ENCODE peak calls at places on chromosome 5, in six cellular contexts. X is left ventricle myocardium superior, Y is EH, K is ascending aorta, H is epithelial cell of esophagus, Z is adipocyte. A is an unnamed sample.

GRCh38 chr5:120901199-120901598 is 437.1 kb downstream of the PRR16 start:
- DNase-seq in X (no peak), Y (peak; percentile 1), K (no peak), H (peak; percentile 68), Z (peak; percentile 2), A (no peak)

GRCh38 chr5:159786901-159787691 is 129.2 kb upstream of the ADRA1B start:
- DNase-seq in X (peak; percentile 82), Y (peak; percentile 88), K (peak; percentile 90), H (no peak), Z (peak; percentile 96), A (no peak)

GRCh38 chr5:78113689-78114088 is 180.8 kb downstream of the AP3B1 start:
- DNase-seq in X (no peak), Y (no peak), K (no peak), H (no peak), Z (no peak), A (no peak)

GRCh38 chr5:142769251-142769792 is 855 bp upstream of the ARHGAP26 start:
- DNase-seq in X (no peak), Y (no peak), K (no peak), H (no peak), Z (no peak), A (no peak)

GRCh38 chr5:61020415-61020814 is 75.4 kb downstream of the NDUFAF2 start:
- DNase-seq in X (peak; percentile 37), Y (peak; percentile 32), K (no peak), H (peak; percentile 34), Z (no peak), A (no peak)

GRCh38 chr5:133245191-133246052 is 193.6 kb downstream of the HSPA4 start:
- DNase-seq in X (no peak), Y (peak; percentile 84), K (no peak), H (peak; percentile 99), Z (peak; percentile 44), A (peak; percentile 88)

GRCh38 chr5:166505546-166505945 is 1785.9 kb upstream of the WWC1 start:
- DNase-seq in X (no peak), Y (no peak), K (no peak), H (no peak), Z (no peak), A (no peak)

GRCh38 chr5:101429241-101429640 is 526.2 kb upstream of the ST8SIA4 start:
- DNase-seq in X (no peak), Y (peak; percentile 49), K (no peak), H (no peak), Z (peak; percentile 69), A (no peak)

GRCh38 chr5:66829826-66830225 is 233.6 kb downstream of the MAST4 start:
- DNase-seq in X (no peak), Y (no peak), K (no peak), H (peak; percentile 86), Z (peak; percentile 52), A (no peak)

GRCh38 chr5:125551246-125551645 is 804.8 kb upstream of the ZNF608 start:
- DNase-seq in X (no peak), Y (no peak), K (no peak), H (no peak), Z (peak; percentile 37), A (no peak)

GRCh38 chr5:16453609-16454008 is 12.0 kb downstream of the ZNF622 start:
- DNase-seq in X (no peak), Y (no peak), K (no peak), H (no peak), Z (no peak), A (no peak)

GRCh38 chr5:35345222-35345621 is 114.9 kb upstream of the PRLR start:
- DNase-seq in X (no peak), Y (peak; percentile 2), K (no peak), H (no peak), Z (no peak), A (no peak)

GRCh38 chr5:91690921-91691320 is 307.8 kb upstream of the ARRDC3 start:
- DNase-seq in X (no peak), Y (no peak), K (no peak), H (no peak), Z (peak; percentile 4), A (no peak)

GRCh38 chr5:169350759-169351240 is 49.9 kb upstream of the SLIT3 start:
- DNase-seq in X (peak; percentile 39), Y (peak; percentile 100), K (peak; percentile 82), H (peak; percentile 99), Z (peak; percentile 99), A (peak; percentile 99)

GRCh38 chr5:93058309-93058708 is 522.7 kb downstream of the NR2F1-AS1 start:
- DNase-seq in X (no peak), Y (peak; percentile 93), K (no peak), H (no peak), Z (peak; percentile 85), A (peak; percentile 70)

GRCh38 chr5:79561525-79561893 is 47.6 kb upstream of the HOMER1 start:
- DNase-seq in X (no peak), Y (no peak), K (no peak), H (no peak), Z (no peak), A (no peak)

GRCh38 chr5:136811551-136811950 is 446.2 kb upstream of the TRPC7 start:
- DNase-seq in X (no peak), Y (peak; percentile 96), K (no peak), H (peak; percentile 90), Z (peak; percentile 76), A (peak; percentile 87)

GRCh38 chr5:106739127-106739526 is 931.6 kb downstream of the EFNA5 start:
- DNase-seq in X (no peak), Y (no peak), K (no peak), H (no peak), Z (no peak), A (no peak)

GRCh38 chr5:16726538-16726946 is 109.7 kb upstream of the RETREG1 start:
- DNase-seq in X (no peak), Y (peak; percentile 34), K (no peak), H (no peak), Z (no peak), A (no peak)

GRCh38 chr5:60842859-60843692 is 993 bp downstream of the ELOVL7 start:
- DNase-seq in X (no peak), Y (peak; percentile 21), K (no peak), H (peak; percentile 54), Z (peak; percentile 20), A (no peak)

GRCh38 chr5:115583474-115583873 is 18.8 kb downstream of the TICAM2 start:
- DNase-seq in X (no peak), Y (peak; percentile 99), K (no peak), H (no peak), Z (peak; percentile 65), A (peak; percentile 88)

GRCh38 chr5:168991311-168991710 is 309.6 kb downstream of the SLIT3 start:
- DNase-seq in X (no peak), Y (no peak), K (no peak), H (no peak), Z (no peak), A (no peak)

GRCh38 chr5:134026521-134027202 is 21.9 kb upstream of the VDAC1 start:
- DNase-seq in X (peak; percentile 52), Y (peak; percentile 67), K (no peak), H (peak; percentile 89), Z (peak; percentile 27), A (peak; percentile 44)

GRCh38 chr5:1723957-1724821 is 75.4 kb downstream of the MRPL36 start:
- DNase-seq in X (no peak), Y (no peak), K (no peak), H (no peak), Z (no peak), A (no peak)

GRCh38 chr5:175867587-175868347 is 3.6 kb upstream of the CPLX2 start:
- DNase-seq in X (no peak), Y (no peak), K (no peak), H (no peak), Z (no peak), A (peak; percentile 2)

GRCh38 chr5:134086943-134087305 is 27.6 kb upstream of the TCF7 start:
- DNase-seq in X (no peak), Y (no peak), K (no peak), H (no peak), Z (no peak), A (no peak)

GRCh38 chr5:164504141-164504772 is 998.8 kb downstream of the MAT2B start:
- DNase-seq in X (no peak), Y (peak; percentile 49), K (no peak), H (peak; percentile 61), Z (peak; percentile 83), A (peak; percentile 32)

GRCh38 chr5:469752-470483 is 26.9 kb downstream of the EXOC3 start:
- DNase-seq in X (peak; percentile 35), Y (no peak), K (no peak), H (no peak), Z (no peak), A (no peak)

GRCh38 chr5:36344900-36345299 is 43.2 kb upstream of the RANBP3L start:
- DNase-seq in X (no peak), Y (no peak), K (no peak), H (no peak), Z (no peak), A (no peak)

GRCh38 chr5:126600631-126601511 is at the start of gene PHAX:
- DNase-seq in X (peak; percentile 90), Y (peak; percentile 82), K (peak; percentile 85), H (peak; percentile 86), Z (peak; percentile 94), A (peak; percentile 72)

GRCh38 chr5:132428811-132429440 is 59.4 kb downstream of the SLC22A5 start:
- DNase-seq in X (no peak), Y (peak; percentile 88), K (peak; percentile 42), H (peak; percentile 46), Z (peak; percentile 84), A (peak; percentile 74)

GRCh38 chr5:15575566-15576195 is 75.7 kb downstream of the FBXL7 start:
- DNase-seq in X (no peak), Y (no peak), K (no peak), H (no peak), Z (peak; percentile 79), A (no peak)

GRCh38 chr5:158271155-158271554 is 412.2 kb upstream of the CLINT1 start:
- DNase-seq in X (no peak), Y (no peak), K (no peak), H (no peak), Z (no peak), A (no peak)

GRCh38 chr5:923473-923873 is 30.8 kb downstream of the TRIP13 start:
- DNase-seq in X (peak; percentile 92), Y (peak; percentile 71), K (peak; percentile 72), H (peak; percentile 68), Z (peak; percentile 83), A (peak; percentile 45)

GRCh38 chr5:67272453-67273130 is 76.0 kb upstream of the CD180 start:
- DNase-seq in X (no peak), Y (peak; percentile 19), K (no peak), H (no peak), Z (no peak), A (no peak)

GRCh38 chr5:58069016-58069705 is 390.7 kb downstream of the PLK2 start:
- DNase-seq in X (peak; percentile 16), Y (no peak), K (no peak), H (no peak), Z (no peak), A (no peak)

GRCh38 chr5:113115061-113115460 is 138.5 kb downstream of the DCP2 start:
- DNase-seq in X (no peak), Y (no peak), K (no peak), H (no peak), Z (no peak), A (no peak)

GRCh38 chr5:56012281-56012963 is 17.7 kb upstream of the IL6ST start:
- DNase-seq in X (peak; percentile 55), Y (peak; percentile 84), K (no peak), H (peak; percentile 45), Z (no peak), A (peak; percentile 74)

GRCh38 chr5:128241071-128241695 is 157.6 kb downstream of the SLC12A2 start:
- DNase-seq in X (no peak), Y (peak; percentile 34), K (no peak), H (no peak), Z (peak; percentile 45), A (no peak)

A was measured in HFFc6.